ENCODE peak calls at places on chromosomes 11 and 22, in eight cellular contexts. One of them, this sample, is unnamed.

GRCh38 chr22:45709004-45709739 is 37.5 kb downstream of the ATXN10 start:
- DNase-seq in stomach: no peak
- DNase-seq in HL-60: no peak
- DNase-seq in SK-N-SH: peak; percentile 51
- DNase-seq in GM23338: no peak
- DNase-seq in GM12878: no peak
- DNase-seq in suprapubic skin: no peak
- DNase-seq in HCT116: no peak
- DNase-seq in this sample: no peak

GRCh38 chr11:129278586-129279319 is 86.6 kb upstream of the ARHGAP32 start:
- DNase-seq in HL-60: no peak
- DNase-seq in HCT116: no peak
- DNase-seq in GM23338: peak; percentile 33
- DNase-seq in suprapubic skin: no peak
- DNase-seq in stomach: no peak
- DNase-seq in GM12878: no peak
- DNase-seq in SK-N-SH: peak; percentile 77
- DNase-seq in this sample: no peak

GRCh38 chr11:4626207-4627105 is 10.8 kb upstream of the OR51D1 start:
- DNase-seq in stomach: peak; percentile 64
- DNase-seq in HL-60: peak; percentile 75
- DNase-seq in SK-N-SH: peak; percentile 31
- DNase-seq in suprapubic skin: no peak
- DNase-seq in GM12878: no peak
- DNase-seq in GM23338: peak; percentile 93
- DNase-seq in HCT116: peak; percentile 75
- DNase-seq in this sample: peak; percentile 60

GRCh38 chr11:118790357-118791014 is 478 bp downstream of the DDX6 start:
- DNase-seq in HCT116: no peak
- DNase-seq in GM23338: peak; percentile 74
- DNase-seq in SK-N-SH: peak; percentile 79
- DNase-seq in GM12878: peak; percentile 26
- DNase-seq in HL-60: peak; percentile 35
- DNase-seq in stomach: peak; percentile 43
- DNase-seq in suprapubic skin: peak; percentile 86
- DNase-seq in this sample: no peak

GRCh38 chr11:12689029-12689755 is 15.0 kb downstream of the TEAD1 start:
- DNase-seq in GM12878: no peak
- DNase-seq in HCT116: no peak
- DNase-seq in HL-60: no peak
- DNase-seq in SK-N-SH: no peak
- DNase-seq in GM23338: no peak
- DNase-seq in stomach: no peak
- DNase-seq in suprapubic skin: no peak
- DNase-seq in this sample: no peak

GRCh38 chr11:88979641-88980040 is 86.1 kb downstream of the GRM5 start:
- DNase-seq in suprapubic skin: no peak
- DNase-seq in SK-N-SH: no peak
- DNase-seq in HL-60: no peak
- DNase-seq in HCT116: no peak
- DNase-seq in GM12878: no peak
- DNase-seq in GM23338: no peak
- DNase-seq in stomach: no peak
- DNase-seq in this sample: no peak

GRCh38 chr11:78978831-78979230 is 404.2 kb upstream of the NARS2 start:
- DNase-seq in SK-N-SH: no peak
- DNase-seq in HL-60: no peak
- DNase-seq in GM23338: no peak
- DNase-seq in suprapubic skin: no peak
- DNase-seq in GM12878: no peak
- DNase-seq in HCT116: no peak
- DNase-seq in stomach: no peak
- DNase-seq in this sample: no peak

GRCh38 chr22:20615021-20615420 is 107.6 kb downstream of the MED15 start:
- DNase-seq in stomach: no peak
- DNase-seq in GM12878: no peak
- DNase-seq in SK-N-SH: no peak
- DNase-seq in GM23338: no peak
- DNase-seq in HL-60: no peak
- DNase-seq in HCT116: no peak
- DNase-seq in suprapubic skin: no peak
- DNase-seq in this sample: no peak

GRCh38 chr11:94400839-94401772 is at the start of gene GPR83:
- DNase-seq in SK-N-SH: peak; percentile 73
- DNase-seq in stomach: no peak
- DNase-seq in suprapubic skin: no peak
- DNase-seq in GM12878: no peak
- DNase-seq in GM23338: peak; percentile 75
- DNase-seq in HL-60: no peak
- DNase-seq in HCT116: no peak
- DNase-seq in this sample: no peak

GRCh38 chr11:102157219-102157618 is 47.0 kb downstream of the YAP1 start:
- DNase-seq in HCT116: no peak
- DNase-seq in GM23338: no peak
- DNase-seq in SK-N-SH: no peak
- DNase-seq in suprapubic skin: no peak
- DNase-seq in GM12878: no peak
- DNase-seq in HL-60: no peak
- DNase-seq in stomach: peak; percentile 86
- DNase-seq in this sample: no peak

GRCh38 chr11:32023370-32023964 is 67.4 kb upstream of the RCN1 start:
- DNase-seq in GM12878: no peak
- DNase-seq in suprapubic skin: no peak
- DNase-seq in SK-N-SH: no peak
- DNase-seq in HL-60: no peak
- DNase-seq in HCT116: no peak
- DNase-seq in stomach: no peak
- DNase-seq in GM23338: no peak
- DNase-seq in this sample: no peak

GRCh38 chr11:68127791-68128681 is 6.8 kb upstream of the CHKA start:
- DNase-seq in GM12878: no peak
- DNase-seq in stomach: peak; percentile 90
- DNase-seq in HL-60: no peak
- DNase-seq in GM23338: peak; percentile 98
- DNase-seq in HCT116: peak; percentile 22
- DNase-seq in SK-N-SH: peak; percentile 98
- DNase-seq in suprapubic skin: no peak
- DNase-seq in this sample: no peak

GRCh38 chr11:119617343-119617713 is 111.7 kb downstream of the NECTIN1 start:
- DNase-seq in stomach: no peak
- DNase-seq in GM12878: no peak
- DNase-seq in HL-60: no peak
- DNase-seq in suprapubic skin: no peak
- DNase-seq in GM23338: no peak
- DNase-seq in HCT116: no peak
- DNase-seq in SK-N-SH: no peak
- DNase-seq in this sample: no peak

GRCh38 chr22:43293661-43294392 is 49.3 kb downstream of the SCUBE1 start:
- DNase-seq in HCT116: no peak
- DNase-seq in stomach: peak; percentile 57
- DNase-seq in HL-60: peak; percentile 32
- DNase-seq in GM12878: no peak
- DNase-seq in SK-N-SH: no peak
- DNase-seq in GM23338: no peak
- DNase-seq in suprapubic skin: peak; percentile 91
- DNase-seq in this sample: no peak

GRCh38 chr11:110759972-110760381 is 47.7 kb upstream of the ARHGAP20 start:
- DNase-seq in suprapubic skin: no peak
- DNase-seq in HCT116: no peak
- DNase-seq in SK-N-SH: no peak
- DNase-seq in stomach: peak; percentile 74
- DNase-seq in GM23338: no peak
- DNase-seq in GM12878: no peak
- DNase-seq in HL-60: no peak
- DNase-seq in this sample: no peak

GRCh38 chr11:126415669-126416420 is 60.4 kb downstream of the ST3GAL4 start:
- DNase-seq in SK-N-SH: no peak
- DNase-seq in suprapubic skin: no peak
- DNase-seq in stomach: peak; percentile 49
- DNase-seq in HCT116: no peak
- DNase-seq in GM12878: no peak
- DNase-seq in GM23338: no peak
- DNase-seq in HL-60: no peak
- DNase-seq in this sample: no peak
- H3K4me3 ChIP-seq in SK-N-SH: no peak overlapping the region
- H3K4me3 ChIP-seq in suprapubic skin: peak overlapping the region; percentile 49
- H3K4me3 ChIP-seq in stomach: peak overlapping the region; percentile 48
- H3K4me3 ChIP-seq in HCT116: no peak overlapping the region
- H3K4me3 ChIP-seq in GM12878: no peak overlapping the region
- H3K4me3 ChIP-seq in GM23338: peak overlapping the region; percentile 56
- H3K4me3 ChIP-seq in HL-60: no peak overlapping the region
- H3K4me3 ChIP-seq in this sample: no peak overlapping the region

GRCh38 chr11:72631806-72632731 is 42.2 kb downstream of the PDE2A start:
- DNase-seq in HL-60: no peak
- DNase-seq in SK-N-SH: peak; percentile 80
- DNase-seq in GM12878: no peak
- DNase-seq in HCT116: no peak
- DNase-seq in suprapubic skin: no peak
- DNase-seq in GM23338: no peak
- DNase-seq in stomach: no peak
- DNase-seq in this sample: no peak
- TF ChIP-seq POLR2AphosphoS5 in HL-60: no peak
- TF ChIP-seq POLR2AphosphoS5 in SK-N-SH: no peak
- TF ChIP-seq POLR2AphosphoS5 in GM12878: no peak
- TF ChIP-seq POLR2AphosphoS5 in HCT116: no peak
- TF ChIP-seq POLR2AphosphoS5 in suprapubic skin: no peak
- TF ChIP-seq POLR2AphosphoS5 in GM23338: no peak
- TF ChIP-seq POLR2AphosphoS5 in stomach: no peak
- TF ChIP-seq POLR2AphosphoS5 in this sample: no peak

GRCh38 chr11:10911907-10912306 is 54.1 kb upstream of the ZBED5 start:
- DNase-seq in GM23338: peak; percentile 32
- DNase-seq in HL-60: no peak
- DNase-seq in GM12878: no peak
- DNase-seq in SK-N-SH: no peak
- DNase-seq in stomach: no peak
- DNase-seq in HCT116: no peak
- DNase-seq in suprapubic skin: no peak
- DNase-seq in this sample: no peak

GRCh38 chr11:10906521-10906920 is 48.7 kb upstream of the ZBED5 start:
- DNase-seq in HCT116: no peak
- DNase-seq in GM23338: no peak
- DNase-seq in suprapubic skin: no peak
- DNase-seq in GM12878: no peak
- DNase-seq in SK-N-SH: no peak
- DNase-seq in stomach: no peak
- DNase-seq in HL-60: no peak
- DNase-seq in this sample: no peak

GRCh38 chr11:10913075-10913474 is 55.2 kb upstream of the ZBED5 start:
- DNase-seq in HL-60: no peak
- DNase-seq in SK-N-SH: no peak
- DNase-seq in GM23338: no peak
- DNase-seq in HCT116: no peak
- DNase-seq in GM12878: no peak
- DNase-seq in stomach: no peak
- DNase-seq in suprapubic skin: no peak
- DNase-seq in this sample: no peak

GRCh38 chr11:10909141-10909883 is 51.5 kb upstream of the ZBED5 start:
- DNase-seq in suprapubic skin: no peak
- DNase-seq in HL-60: peak; percentile 7
- DNase-seq in SK-N-SH: no peak
- DNase-seq in GM12878: no peak
- DNase-seq in GM23338: peak; percentile 8
- DNase-seq in stomach: no peak
- DNase-seq in HCT116: no peak
- DNase-seq in this sample: no peak

DNA sequence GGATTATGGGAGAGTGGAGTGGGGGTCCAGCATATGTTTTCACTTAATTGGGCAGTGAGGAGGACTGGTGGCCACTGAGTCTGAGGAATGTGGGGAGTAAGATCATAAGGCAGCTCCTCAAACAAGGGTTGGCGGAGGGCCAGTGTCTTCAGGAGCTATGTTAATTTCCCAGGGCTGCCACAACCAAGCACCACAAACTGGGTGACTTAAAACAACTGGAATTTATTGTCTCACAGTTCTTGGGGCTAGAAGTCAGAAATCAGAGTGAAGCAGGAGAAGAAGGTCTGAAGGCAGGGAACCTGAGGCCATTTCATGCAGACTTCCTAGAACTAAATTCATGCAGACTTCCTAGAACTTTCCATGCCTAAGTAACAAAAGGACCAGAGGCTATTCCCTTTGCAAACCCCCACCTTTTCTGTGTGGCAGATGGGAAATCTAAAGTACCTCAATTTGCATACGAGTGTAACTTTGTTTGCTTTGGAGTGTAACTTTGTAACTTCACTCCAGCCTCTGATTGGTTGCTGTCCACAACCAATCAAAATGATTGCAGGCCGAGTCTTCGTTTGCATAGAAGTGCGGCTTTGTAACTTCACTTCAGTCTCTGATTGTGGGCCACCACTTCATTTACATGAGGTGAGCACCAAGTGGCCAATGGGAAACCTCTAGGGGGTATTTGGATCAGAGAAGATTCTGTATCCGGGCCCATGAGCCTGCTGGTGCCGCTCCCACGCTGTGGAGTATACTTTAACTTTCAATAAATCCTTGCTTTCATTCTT is 50.5 kb upstream of the ZBED5 start:
- DNase-seq in suprapubic skin: no peak
- DNase-seq in stomach: no peak
- DNase-seq in GM12878: no peak
- DNase-seq in HL-60: no peak
- DNase-seq in SK-N-SH: no peak
- DNase-seq in GM23338: peak; percentile 74
- DNase-seq in HCT116: no peak
- DNase-seq in this sample: no peak
- H3K4me3 ChIP-seq in suprapubic skin: no peak overlapping the region
- H3K4me3 ChIP-seq in stomach: no peak overlapping the region
- H3K4me3 ChIP-seq in GM12878: no peak overlapping the region
- H3K4me3 ChIP-seq in HL-60: no peak overlapping the region
- H3K4me3 ChIP-seq in SK-N-SH: no peak overlapping the region
- H3K4me3 ChIP-seq in GM23338: no peak overlapping the region
- H3K4me3 ChIP-seq in HCT116: no peak overlapping the region
- H3K4me3 ChIP-seq in this sample: no peak overlapping the region

GRCh38 chr11:72004515-72005346 is 6.0 kb downstream of the IL18BP start:
- DNase-seq in GM23338: no peak
- DNase-seq in HCT116: no peak
- DNase-seq in suprapubic skin: no peak
- DNase-seq in stomach: no peak
- DNase-seq in HL-60: no peak
- DNase-seq in GM12878: no peak
- DNase-seq in SK-N-SH: no peak
- DNase-seq in this sample: no peak

GRCh38 chr11:72007089-72007476 is 8.4 kb downstream of the IL18BP start:
- DNase-seq in HL-60: no peak
- DNase-seq in HCT116: no peak
- DNase-seq in suprapubic skin: no peak
- DNase-seq in SK-N-SH: no peak
- DNase-seq in GM12878: no peak
- DNase-seq in stomach: no peak
- DNase-seq in GM23338: no peak
- DNase-seq in this sample: no peak

GRCh38 chr11:72003776-72004171 is 5.1 kb downstream of the IL18BP start:
- DNase-seq in stomach: no peak
- DNase-seq in suprapubic skin: no peak
- DNase-seq in HL-60: no peak
- DNase-seq in HCT116: no peak
- DNase-seq in GM12878: no peak
- DNase-seq in SK-N-SH: no peak
- DNase-seq in GM23338: no peak
- DNase-seq in this sample: no peak

GRCh38 chr11:72006309-72007088 is 7.8 kb downstream of the IL18BP start:
- DNase-seq in GM12878: no peak
- DNase-seq in HL-60: no peak
- DNase-seq in GM23338: no peak
- DNase-seq in suprapubic skin: no peak
- DNase-seq in stomach: no peak
- DNase-seq in SK-N-SH: no peak
- DNase-seq in HCT116: no peak
- DNase-seq in this sample: no peak

GRCh38 chr11:72005347-72006260 is 6.9 kb downstream of the IL18BP start:
- DNase-seq in GM12878: no peak
- DNase-seq in HCT116: no peak
- DNase-seq in HL-60: no peak
- DNase-seq in suprapubic skin: no peak
- DNase-seq in stomach: no peak
- DNase-seq in SK-N-SH: no peak
- DNase-seq in GM23338: no peak
- DNase-seq in this sample: no peak
- TF ChIP-seq POLR2AphosphoS5 in GM12878: no peak
- TF ChIP-seq POLR2AphosphoS5 in HCT116: peak; percentile 31
- TF ChIP-seq POLR2AphosphoS5 in HL-60: no peak
- TF ChIP-seq POLR2AphosphoS5 in suprapubic skin: no peak
- TF ChIP-seq POLR2AphosphoS5 in stomach: no peak
- TF ChIP-seq POLR2AphosphoS5 in SK-N-SH: no peak
- TF ChIP-seq POLR2AphosphoS5 in GM23338: no peak
- TF ChIP-seq POLR2AphosphoS5 in this sample: no peak